ENCODE peak calls at places on chromosomes 5 and 9, in nine cellular contexts. Z, L, X, P, O, I, T, Y and C are unnamed samples.

GRCh38 chr9:133539434-133539833 is 4.9 kb downstream of the ADAMTSL2 start:
- DNase-seq in O (no peak), Y (no peak), L (no peak), P (peak), T (no peak), Z (no peak), X (no peak), I (peak), C (no peak)

GRCh38 chr5:115939059-115939458 is 23.2 kb upstream of the LVRN start:
- DNase-seq in Z (no peak), I (no peak), L (no peak), T (no peak), Y (no peak), X (no peak), O (peak), P (no peak), C (no peak)

GRCh38 chr5:119313876-119314605 is 41.8 kb upstream of the TNFAIP8 start:
- DNase-seq in L (no peak), X (no peak), Y (no peak), P (no peak), I (no peak), T (no peak), Z (no peak), O (no peak), C (no peak)

GRCh38 chr5:169655353-169655752 is 18.3 kb downstream of the DOCK2 start:
- DNase-seq in L (no peak), Z (no peak), O (no peak), X (no peak), P (no peak), Y (no peak), I (no peak), T (no peak), C (no peak)

GRCh38 chr5:96187309-96188027 is 225.8 kb upstream of the ELL2 start:
- DNase-seq in X (no peak), I (no peak), T (no peak), Y (no peak), Z (no peak), O (no peak), P (no peak), L (no peak), C (no peak)

GRCh38 chr9:133144142-133144886 is 19.4 kb downstream of the GBGT1 start:
- DNase-seq in I (peak), Y (peak), P (peak), Z (no peak), O (no peak), X (peak), L (peak), T (peak), C (peak)

GRCh38 chr5:100758306-100758705 is 144.8 kb downstream of the ST8SIA4 start:
- DNase-seq in X (no peak), Z (no peak), L (no peak), P (no peak), O (no peak), Y (no peak), T (no peak), I (no peak), C (no peak)

GRCh38 chr5:3129252-3129651 is 377.8 kb upstream of the IRX2 start:
- DNase-seq in L (no peak), Y (no peak), Z (no peak), T (no peak), O (no peak), X (no peak), I (no peak), P (no peak), C (no peak)

GRCh38 chr9:98176391-98177259 is 15.8 kb downstream of the CORO2A start:
- DNase-seq in Y (no peak), P (no peak), Z (no peak), I (no peak), L (no peak), O (no peak), X (peak), T (peak), C (no peak)

GRCh38 chr5:1295650-1296037 is 776 bp upstream of the TERT start:
- DNase-seq in Z (no peak), L (no peak), O (no peak), T (peak), X (peak), I (no peak), P (peak), Y (no peak), C (no peak)

GRCh38 chr9:134888603-134889195 is 8.1 kb downstream of the FCN2 start:
- DNase-seq in O (peak), P (no peak), I (no peak), L (no peak), Y (no peak), T (no peak), Z (no peak), X (no peak), C (no peak)

GRCh38 chr5:55324815-55325418 is 17.1 kb downstream of the MTREX start:
- DNase-seq in L (no peak), X (no peak), O (no peak), I (peak), T (no peak), Y (no peak), Z (no peak), P (no peak), C (no peak)

GRCh38 chr9:78630966-78631365 is 334.0 kb downstream of the PSAT1 start:
- DNase-seq in P (no peak), O (no peak), L (no peak), Z (no peak), Y (no peak), X (no peak), I (no peak), T (no peak), C (no peak)

GRCh38 chr9:121707477-121708424 is 56.3 kb downstream of the DAB2IP start:
- DNase-seq in L (peak), O (no peak), Y (no peak), Z (no peak), X (no peak), T (no peak), P (no peak), I (no peak), C (no peak)

GRCh38 chr5:149605354-149605997 is 24.2 kb downstream of the ARHGEF37 start:
- DNase-seq in L (no peak), O (no peak), X (no peak), Z (no peak), Y (no peak), I (no peak), P (no peak), T (no peak), C (no peak)

GRCh38 chr5:61330341-61330878 is 1.6 kb upstream of the ZSWIM6 start:
- DNase-seq in Y (peak), I (peak), T (peak), O (no peak), P (peak), Z (no peak), X (peak), L (no peak), C (peak)

GRCh38 chr5:32232441-32233219 is 58.5 kb upstream of the GOLPH3 start:
- DNase-seq in Y (peak), L (peak), T (peak), X (peak), Z (peak), P (peak), O (peak), I (peak), C (peak)

GRCh38 chr9:113511856-113512761 is 48.6 kb downstream of the RGS3 start:
- DNase-seq in X (peak), L (peak), P (no peak), I (peak), T (no peak), O (no peak), Y (peak), Z (no peak), C (no peak)

GRCh38 chr9:131798166-131798565 is 58.3 kb upstream of the RAPGEF1 start:
- DNase-seq in P (no peak), Z (no peak), Y (no peak), O (no peak), T (no peak), L (no peak), I (no peak), X (no peak), C (no peak)

GRCh38 chr5:149517461-149518122 is 33.6 kb downstream of the CSNK1A1 start:
- DNase-seq in Y (no peak), P (no peak), Z (no peak), O (no peak), T (no peak), L (no peak), X (no peak), I (peak), C (no peak)

GRCh38 chr5:101535626-101536025 is 632.5 kb upstream of the ST8SIA4 start:
- DNase-seq in L (no peak), T (no peak), Z (no peak), I (no peak), X (no peak), Y (no peak), O (no peak), P (no peak), C (no peak)

GRCh38 chr9:120545691-120546565 is 34.0 kb downstream of the CDK5RAP2 start:
- DNase-seq in X (no peak), Y (no peak), Z (no peak), P (no peak), L (no peak), O (no peak), T (no peak), I (no peak), C (no peak)

GRCh38 chr5:139823757-139824355 is 28.2 kb downstream of the PSD2 start:
- DNase-seq in Z (no peak), T (peak), I (no peak), P (peak), L (no peak), O (no peak), Y (no peak), X (no peak), C (no peak)

GRCh38 chr5:163565492-163565891 is 60.1 kb downstream of the MAT2B start:
- DNase-seq in O (no peak), I (peak), Z (no peak), T (no peak), P (no peak), Y (no peak), X (no peak), L (no peak), C (no peak)

GRCh38 chr5:41747291-41747690 is 122.9 kb downstream of the OXCT1 start:
- DNase-seq in X (no peak), O (no peak), I (peak), P (no peak), Y (no peak), T (no peak), L (no peak), Z (no peak), C (no peak)

GRCh38 chr5:159638954-159639559 is 277.2 kb upstream of the ADRA1B start:
- DNase-seq in L (no peak), T (no peak), P (no peak), X (no peak), Z (no peak), I (peak), O (no peak), Y (no peak), C (no peak)

GRCh38 chr5:154086123-154086522 is 47.4 kb downstream of the MFAP3 start:
- DNase-seq in X (no peak), Z (no peak), O (no peak), T (no peak), Y (no peak), I (no peak), L (no peak), P (no peak), C (no peak)

GRCh38 chr5:112752335-112752734 is 14.7 kb downstream of the APC start:
- DNase-seq in Z (no peak), I (no peak), X (no peak), L (no peak), Y (no peak), P (no peak), T (no peak), O (no peak), C (no peak)

GRCh38 chr5:2193142-2193922 is 310.6 kb upstream of the IRX4 start:
- DNase-seq in Z (no peak), Y (no peak), O (no peak), P (no peak), I (no peak), L (no peak), T (no peak), X (no peak), C (no peak)

GRCh38 chr5:34656001-34656699 is at the start of gene RAI14:
- DNase-seq in Y (no peak), L (no peak), Z (peak), T (peak), O (no peak), P (peak), I (peak), X (peak), C (peak)

GRCh38 chr5:96729156-96729555 is 67.0 kb downstream of the CAST start:
- DNase-seq in T (no peak), L (no peak), X (no peak), Z (no peak), P (no peak), Y (no peak), O (no peak), I (peak), C (no peak)

GRCh38 chr9:88087906-88088305 is 50.4 kb downstream of the SPATA31C2 start:
- DNase-seq in O (no peak), X (no peak), P (no peak), I (no peak), Y (no peak), T (no peak), Z (no peak), L (no peak), C (no peak)

GRCh38 chr9:90065001-90065400 is 460.2 kb downstream of the GADD45G start:
- DNase-seq in Z (no peak), X (no peak), I (no peak), T (no peak), Y (no peak), L (no peak), O (peak), P (no peak), C (no peak)

GRCh38 chr9:129640871-129641750 is 840 bp downstream of the ASB6 start:
- DNase-seq in P (no peak), Z (no peak), I (no peak), Y (no peak), L (no peak), T (no peak), X (no peak), O (no peak), C (no peak)

GRCh38 chr5:127849891-127850290 is 146.7 kb downstream of the CCDC192 start:
- DNase-seq in L (no peak), X (no peak), P (no peak), I (no peak), O (no peak), Z (no peak), Y (no peak), T (no peak), C (no peak)

GRCh38 chr5:180990086-180990888 is 1.6 kb downstream of the BTNL3 start:
- DNase-seq in Y (no peak), X (no peak), O (no peak), Z (no peak), P (no peak), L (no peak), I (no peak), T (no peak), C (no peak)

DNA sequence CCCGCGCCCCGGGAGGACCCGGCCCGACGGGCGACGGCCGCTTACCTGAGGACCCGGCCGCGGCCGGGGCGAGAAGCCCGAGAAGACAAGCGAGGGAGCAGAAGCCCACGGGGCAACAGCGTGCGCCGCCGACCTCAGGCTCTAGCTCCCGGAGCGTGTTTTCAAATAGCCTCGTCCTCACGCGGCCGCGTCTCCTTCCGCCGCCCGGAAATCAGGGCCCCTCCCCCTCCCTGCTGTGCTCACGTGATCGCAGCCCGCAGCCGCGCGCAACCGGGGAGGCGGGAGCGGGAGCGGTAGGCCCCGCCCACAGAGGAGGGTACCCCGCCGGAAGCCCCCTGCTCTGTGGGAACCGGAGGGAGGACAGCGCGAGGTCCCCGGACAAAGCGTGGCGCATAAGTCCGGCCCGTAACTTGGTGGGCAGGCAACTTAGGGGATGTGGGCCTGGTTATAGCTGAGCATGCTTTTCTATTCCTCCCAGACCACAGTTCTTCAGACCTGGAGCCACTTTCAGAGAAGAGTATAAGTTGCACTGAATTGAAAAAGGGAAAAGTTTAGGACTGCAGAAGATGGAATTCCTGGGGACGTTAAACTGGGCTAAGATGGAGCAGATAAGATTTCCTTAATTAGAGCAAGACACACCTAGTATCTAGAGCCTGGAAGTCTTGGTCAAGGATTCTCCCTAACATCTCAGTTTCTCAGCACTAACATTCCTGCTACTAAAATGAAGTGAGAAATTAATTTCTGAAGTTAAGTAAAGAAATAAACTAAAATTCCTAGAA is at the start of gene TEX10:
- DNase-seq in T (peak), Y (peak), O (peak), I (peak), Z (peak), L (peak), P (peak), X (peak), C (peak)
- TF ChIP-seq CTCF in T (no peak), Y (no peak), O (no peak), I (no peak), Z (no peak), L (no peak), P (no peak), X (no peak), C (no peak)

DNA sequence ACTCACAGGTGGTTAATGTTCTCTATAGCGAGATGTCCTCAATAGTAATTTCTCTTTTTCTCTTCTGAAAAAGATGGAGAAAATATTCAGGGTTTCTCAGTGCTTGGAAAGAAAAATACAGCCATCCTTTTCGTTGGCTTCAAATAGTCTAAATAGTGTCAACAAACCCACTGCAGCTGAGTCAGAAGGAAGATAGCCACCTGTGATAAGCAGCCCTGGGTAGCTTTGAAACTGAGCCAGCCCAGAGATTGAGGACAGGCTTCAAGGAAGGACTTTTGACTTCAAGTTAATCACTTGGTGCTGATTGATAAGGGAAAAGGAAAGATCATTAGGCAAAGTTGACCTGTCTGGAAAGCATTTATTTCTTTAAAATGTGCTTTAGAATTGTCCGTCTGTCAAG is 78.7 kb upstream of the TYRP1 start:
- DNase-seq in Z (no peak), O (no peak), P (no peak), Y (no peak), T (no peak), I (no peak), X (no peak), L (no peak), C (no peak)
- H3K4me3 ChIP-seq in Z (no peak), O (no peak), P (no peak), Y (no peak), T (no peak), I (no peak), X (no peak), L (no peak), C (no peak)

GRCh38 chr5:89613222-89613956 is 730.4 kb upstream of the MEF2C start:
- DNase-seq in P (no peak), X (no peak), Y (no peak), T (no peak), O (no peak), I (no peak), L (peak), Z (no peak), C (no peak)

DNA sequence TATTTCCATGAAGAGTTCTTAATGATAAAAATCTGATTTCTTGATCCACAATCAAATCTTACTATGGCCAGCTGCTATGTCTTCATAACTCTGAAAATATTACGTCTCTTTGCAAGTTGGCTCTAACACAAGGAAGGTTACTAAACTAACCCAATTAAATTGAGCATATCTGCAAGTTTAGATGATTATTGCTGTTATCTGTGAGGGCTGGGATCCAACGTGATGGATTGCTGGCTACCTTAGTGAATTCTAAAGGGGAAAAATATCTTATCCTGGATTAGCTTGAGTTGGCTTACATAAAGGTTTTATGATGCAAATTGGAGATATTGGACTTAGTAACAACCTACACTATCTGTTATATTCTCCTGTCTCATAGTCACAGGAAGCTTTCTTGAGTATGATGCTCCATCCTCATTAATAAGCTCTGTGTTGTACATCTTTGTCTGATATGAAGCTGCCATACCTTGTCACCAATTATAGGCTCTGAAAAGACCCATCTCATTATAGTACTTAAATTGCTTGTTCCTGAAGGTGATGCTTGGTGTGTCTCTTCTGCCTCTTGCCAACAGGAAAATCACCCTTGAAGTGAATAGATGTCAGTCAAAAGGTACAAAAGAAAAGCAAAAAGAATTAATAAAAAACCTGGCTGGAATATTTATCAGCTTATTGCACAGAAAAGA is 733.0 kb upstream of the MEF2C start:
- DNase-seq in T (no peak), L (no peak), Z (no peak), Y (no peak), X (no peak), I (no peak), P (no peak), O (no peak), C (no peak)
- TF ChIP-seq CTCF in T (no peak), L (no peak), Z (no peak), Y (no peak), X (no peak), I (no peak), P (no peak), O (no peak), C (no peak)

GRCh38 chr5:150672237-150672883 is 11.3 kb downstream of the MYOZ3 start:
- DNase-seq in O (peak), L (no peak), I (peak), P (peak), T (peak), Y (peak), Z (no peak), X (peak), C (no peak)
- H3K4me3 ChIP-seq in O (peak), L (no peak), I (peak), P (peak), T (peak), Y (peak), Z (peak), X (peak), C (peak)